ENCODE peak calls at places on chromosomes 5 and 9, in six cellular contexts. G is SW480; I is NCI-H2081; M is T-helper 1 cell; D is activated naive CD4-positive, alpha-beta T cell treated with anti-CD3 and anti-CD28 coated beads, Interleukin-2, amount 50 U/mL, for 16 hours; F is AG10803. R is an unnamed sample.
A peak's percentile ranks its signal among the peaks of the same experiment; 100 is the strongest.

GRCh38 chr5:131977212-131977604 is 31.7 kb upstream of the MEIKIN start:
- DNase-seq in G (no peak), I (no peak), M (no peak), D (no peak), F (no peak), R (no peak)

GRCh38 chr5:125293223-125293622 is 546.8 kb upstream of the ZNF608 start:
- DNase-seq in G (no peak), I (no peak), M (no peak), D (no peak), F (no peak), R (no peak)

GRCh38 chr5:88770290-88771257 is 112.4 kb downstream of the MEF2C start:
- DNase-seq in G (no peak), I (no peak), M (no peak), D (no peak), F (peak; percentile 11), R (no peak)

GRCh38 chr5:168443950-168444700 is 42.1 kb upstream of the RARS1 start:
- DNase-seq in G (no peak), I (no peak), M (no peak), D (no peak), F (peak; percentile 12), R (no peak)

GRCh38 chr9:108442604-108443277 is 413.0 kb downstream of the ACTL7B start:
- DNase-seq in G (peak; percentile 53), I (no peak), M (no peak), D (no peak), F (peak; percentile 76), R (no peak)

GRCh38 chr5:32283539-32284377 is 29.0 kb downstream of the MTMR12 start:
- DNase-seq in G (no peak), I (no peak), M (no peak), D (no peak), F (peak; percentile 24), R (no peak)

GRCh38 chr5:87762631-87763030 is 349.9 kb upstream of the CCNH start:
- DNase-seq in G (no peak), I (no peak), M (no peak), D (no peak), F (no peak), R (no peak)

GRCh38 chr5:36606052-36606436 is 362 bp upstream of the SLC1A3 start:
- DNase-seq in G (no peak), I (no peak), M (no peak), D (no peak), F (no peak), R (no peak)

GRCh38 chr5:143582869-143583268 is 179.4 kb upstream of the NR3C1 start:
- DNase-seq in G (no peak), I (no peak), M (no peak), D (no peak), F (peak; percentile 65), R (no peak)

GRCh38 chr9:110847661-110848060 is 179.1 kb downstream of the MUSK start:
- DNase-seq in G (no peak), I (no peak), M (no peak), D (no peak), F (peak; percentile 52), R (no peak)

GRCh38 chr9:126125177-126125576 is 201.5 kb upstream of the MVB12B start:
- DNase-seq in G (no peak), I (no peak), M (no peak), D (no peak), F (peak; percentile 44), R (no peak)

GRCh38 chr9:79408617-79409016 is 163.1 kb upstream of the TLE4 start:
- DNase-seq in G (no peak), I (no peak), M (no peak), D (no peak), F (peak; percentile 74), R (no peak)

GRCh38 chr5:172412724-172413260 is 41.5 kb downstream of the SH3PXD2B start:
- DNase-seq in G (no peak), I (no peak), M (no peak), D (no peak), F (peak; percentile 100), R (peak; percentile 88)

GRCh38 chr9:93679536-93680444 is 103.4 kb downstream of the PHF2 start:
- DNase-seq in G (no peak), I (no peak), M (peak; percentile 3), D (no peak), F (no peak), R (peak; percentile 1)

GRCh38 chr5:8366296-8366695 is 497.3 kb downstream of the MTRR start:
- DNase-seq in G (no peak), I (no peak), M (no peak), D (no peak), F (no peak), R (no peak)

GRCh38 chr5:156914371-156914737 is 48.7 kb downstream of the TIMD4 start:
- DNase-seq in G (no peak), I (no peak), M (no peak), D (no peak), F (no peak), R (no peak)

GRCh38 chr5:93454896-93455295 is 126.1 kb downstream of the NR2F1-AS1 start:
- DNase-seq in G (no peak), I (no peak), M (no peak), D (no peak), F (no peak), R (no peak)

GRCh38 chr5:93100433-93100832 is 480.6 kb downstream of the NR2F1-AS1 start:
- DNase-seq in G (no peak), I (no peak), M (no peak), D (no peak), F (peak; percentile 75), R (no peak)

GRCh38 chr5:174315471-174315870 is 270.0 kb downstream of the NSG2 start:
- DNase-seq in G (no peak), I (no peak), M (no peak), D (no peak), F (no peak), R (no peak)

GRCh38 chr9:119968837-119969707 is 599.8 kb upstream of the BRINP1 start:
- DNase-seq in G (peak; percentile 55), I (peak; percentile 76), M (no peak), D (peak; percentile 31), F (peak; percentile 87), R (peak; percentile 73)

GRCh38 chr5:175873090-175873454 is 1.7 kb downstream of the CPLX2 start:
- DNase-seq in G (peak; percentile 17), I (peak; percentile 70), M (no peak), D (no peak), F (no peak), R (no peak)

GRCh38 chr5:147204576-147204975 is 30.2 kb upstream of the STK32A start:
- DNase-seq in G (no peak), I (no peak), M (no peak), D (no peak), F (no peak), R (no peak)

GRCh38 chr9:127968717-127969383 is 11.9 kb downstream of the EEIG1 start:
- DNase-seq in G (peak; percentile 51), I (peak; percentile 84), M (no peak), D (no peak), F (peak; percentile 92), R (peak; percentile 76)

GRCh38 chr5:72117281-72117680 is 10.0 kb downstream of the MAP1B start:
- DNase-seq in G (no peak), I (no peak), M (no peak), D (no peak), F (peak; percentile 40), R (no peak)

R was measured in heart right ventricle.